ENCODE peak calls at places on chromosomes 13 and 19, in five cellular contexts. M, G, C, Z and A are unnamed samples.

GRCh38 chr13:98978280-98978679 is 416 bp upstream of the DOCK9 start:
- DNase-seq in M (peak; percentile 48), Z (no peak), G (no peak), C (no peak), A (no peak)

GRCh38 chr13:104993708-104994107 is 1541.8 kb downstream of the EFNB2 start:
- DNase-seq in G (no peak), C (no peak), Z (no peak), M (no peak), A (no peak)

GRCh38 chr19:17302391-17303166 is 646 bp downstream of the ABHD8 start:
- DNase-seq in M (no peak), C (no peak), Z (no peak), G (no peak), A (peak; percentile 31)

GRCh38 chr19:49488863-49489537 is 1.6 kb downstream of the RPL13A start:
- DNase-seq in G (no peak), Z (no peak), M (no peak), C (no peak), A (no peak)

GRCh38 chr19:35565016-35565856 is 1.8 kb upstream of the ATP4A start:
- DNase-seq in G (no peak), Z (no peak), M (no peak), C (no peak), A (peak; percentile 66)

GRCh38 chr13:35789335-35790166 is 313.1 kb upstream of the MAB21L1 start:
- DNase-seq in C (peak; percentile 23), G (no peak), Z (no peak), M (peak; percentile 63), A (no peak)

GRCh38 chr13:105608132-105608531 is 927.3 kb downstream of the EFNB2 start:
- DNase-seq in G (no peak), M (no peak), C (no peak), Z (no peak), A (no peak)

GRCh38 chr19:46606019-46606418 is 4.9 kb downstream of the CALM3 start:
- DNase-seq in G (no peak), Z (no peak), C (no peak), M (no peak), A (no peak)

GRCh38 chr13:34294483-34295129 is 476.7 kb downstream of the RFC3 start:
- DNase-seq in C (no peak), G (peak; percentile 18), Z (no peak), M (peak; percentile 15), A (no peak)

GRCh38 chr19:17754634-17755532 is 3.6 kb downstream of the FCHO1 start:
- DNase-seq in Z (no peak), M (no peak), G (no peak), C (no peak), A (no peak)

GRCh38 chr13:43822969-43823368 is 36.2 kb upstream of the ENOX1 start:
- DNase-seq in Z (no peak), G (no peak), C (no peak), M (peak; percentile 18), A (no peak)

GRCh38 chr13:47420568-47420967 is 523.7 kb upstream of the HTR2A start:
- DNase-seq in G (no peak), C (no peak), M (no peak), Z (no peak), A (no peak)

GRCh38 chr13:114010401-114011101 is 36.7 kb upstream of the C13orf46 start:
- DNase-seq in M (no peak), C (peak; percentile 37), G (no peak), Z (no peak), A (peak; percentile 71)

GRCh38 chr19:2840794-2841790 is at the start of gene ZNF555:
- DNase-seq in C (peak; percentile 99), Z (peak; percentile 99), M (peak; percentile 99), G (peak; percentile 100), A (peak; percentile 99)

GRCh38 chr13:99303863-99304521 is 3.2 kb downstream of the GPR183 start:
- DNase-seq in G (no peak), C (no peak), M (no peak), Z (peak; percentile 57), A (no peak)

GRCh38 chr13:111938743-111939142 is 128.2 kb upstream of the SOX1 start:
- DNase-seq in M (no peak), Z (no peak), C (no peak), G (no peak), A (no peak)

GRCh38 chr13:111939285-111940278 is 127.4 kb upstream of the SOX1 start:
- DNase-seq in G (no peak), M (no peak), C (no peak), Z (no peak), A (no peak)

GRCh38 chr13:111940892-111941291 is 126.1 kb upstream of the SOX1 start:
- DNase-seq in Z (no peak), M (no peak), G (no peak), C (no peak), A (no peak)

GRCh38 chr13:111936267-111936925 is 130.6 kb upstream of the SOX1 start:
- DNase-seq in C (no peak), M (no peak), Z (no peak), G (no peak), A (no peak)

DNA sequence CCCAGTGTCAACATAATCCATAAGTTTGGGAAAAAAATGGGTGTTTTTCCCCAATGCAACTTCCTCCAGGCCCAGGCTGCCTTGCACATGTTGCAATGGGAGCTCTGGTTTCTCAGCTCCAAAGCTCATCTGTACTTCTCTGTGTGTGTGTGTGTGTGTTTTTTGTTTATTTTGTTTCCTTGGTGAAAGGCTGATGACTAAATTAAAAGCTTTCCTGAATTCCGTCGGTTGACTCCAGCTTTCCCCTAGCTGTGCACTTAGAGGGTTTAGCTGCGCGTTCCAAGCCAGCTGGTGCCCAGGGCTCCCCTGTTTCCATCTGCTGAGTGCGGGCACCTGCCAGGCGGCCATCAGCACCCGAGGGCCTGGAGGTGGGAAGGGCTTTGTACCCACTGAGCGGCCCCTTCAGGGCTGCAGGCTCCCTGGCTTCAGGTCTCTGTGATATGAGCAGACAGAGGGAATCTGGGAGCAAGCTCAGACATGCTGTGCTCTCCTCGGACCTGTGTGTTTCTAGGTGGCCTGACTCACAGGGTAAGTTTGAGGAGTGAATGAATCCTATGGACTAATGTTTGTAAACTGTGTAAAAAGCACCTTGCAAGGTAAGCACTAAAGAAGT is 129.1 kb upstream of the SOX1 start:
- DNase-seq in Z (no peak), M (no peak), G (no peak), C (no peak), A (no peak)
- H3K4me3 ChIP-seq in Z (no peak overlapping the region), M (no peak overlapping the region), G (no peak overlapping the region), C (no peak overlapping the region), A (no peak overlapping the region)

DNA sequence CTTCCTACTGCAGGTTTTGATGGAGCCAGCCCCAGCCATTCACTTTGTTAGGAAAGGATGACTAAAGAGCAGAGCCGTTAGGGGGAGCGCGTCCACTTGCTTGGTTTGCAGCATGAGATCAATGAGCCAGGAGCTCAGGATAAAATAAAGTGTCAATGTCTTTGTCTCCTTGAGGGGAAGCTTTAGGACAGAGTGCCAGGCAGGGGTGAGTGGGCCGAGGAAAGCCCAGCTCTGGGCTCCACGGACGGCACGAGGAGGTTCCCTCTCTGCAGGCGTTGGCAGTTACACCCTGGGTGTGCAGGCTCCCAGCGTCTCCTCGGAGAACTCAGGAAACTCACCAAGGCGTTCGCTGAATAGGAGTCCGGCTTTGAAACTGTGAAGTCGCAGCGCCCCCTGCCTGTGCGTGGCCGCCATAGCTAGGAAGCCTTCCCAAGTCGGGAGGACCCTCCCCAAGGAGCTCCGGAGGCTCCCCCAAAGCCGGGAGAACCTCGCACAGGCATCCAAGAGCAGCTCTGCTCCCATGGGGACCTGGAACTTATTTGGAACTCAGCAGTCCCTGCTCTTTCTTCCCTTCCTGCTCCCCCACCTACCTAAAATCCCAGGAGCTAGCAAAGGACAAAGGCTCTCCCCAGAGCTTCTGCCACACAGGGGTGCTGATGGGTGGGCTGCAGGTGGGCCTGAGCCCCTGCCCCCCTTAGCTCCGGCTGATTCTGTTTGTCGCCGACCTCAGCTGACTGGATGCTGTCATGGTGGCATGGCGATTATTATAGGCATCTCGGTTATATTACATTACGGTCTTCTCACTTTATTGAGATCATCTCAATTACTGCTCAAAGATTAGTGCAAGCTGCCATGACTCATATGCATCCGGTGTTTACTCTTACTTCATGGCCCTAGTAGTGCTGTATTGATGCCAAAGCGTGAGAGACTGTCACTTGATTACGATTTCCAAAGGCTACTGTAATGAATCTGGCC is 34.4 kb downstream of the GSX1 start:
- DNase-seq in G (peak; percentile 76), C (peak; percentile 70), M (peak; percentile 88), Z (peak; percentile 77), A (peak; percentile 80)
- H3K4me3 ChIP-seq in G (peak overlapping the region; percentile 48), C (no peak overlapping the region), M (peak overlapping the region; percentile 41), Z (no peak overlapping the region), A (peak overlapping the region; percentile 16)

DNA sequence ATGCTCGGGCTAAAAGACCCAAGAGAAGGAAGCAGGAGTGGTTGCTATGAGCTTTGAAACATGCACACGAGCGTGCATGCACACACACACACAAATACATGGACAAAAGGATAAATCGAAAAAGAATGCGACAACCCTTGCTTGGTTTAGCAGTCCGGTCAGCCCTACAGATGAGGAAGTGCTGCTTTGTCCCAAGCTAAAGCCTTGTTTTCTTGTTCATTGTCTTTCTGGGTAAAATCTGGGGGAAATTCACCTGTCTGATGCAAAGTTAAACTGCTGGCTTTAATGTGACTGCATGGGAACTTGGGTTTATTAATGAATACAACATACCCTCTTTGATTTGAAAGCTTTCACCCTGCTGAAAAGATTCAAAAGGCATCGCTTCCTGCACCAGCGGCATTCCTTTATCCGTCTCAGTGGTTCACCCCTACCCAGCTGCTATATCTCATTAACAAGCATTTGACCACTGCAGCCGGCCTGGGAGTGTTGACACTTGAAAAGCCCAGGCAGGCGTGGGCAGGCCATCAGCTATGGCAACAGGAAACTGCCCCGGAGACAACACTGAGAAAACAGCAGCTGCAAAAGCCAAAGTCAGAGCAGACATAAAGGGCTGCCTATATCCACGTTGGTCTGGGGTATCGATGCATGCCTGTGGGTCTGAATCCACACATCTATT is 301.7 kb downstream of the NDFIP2 start:
- DNase-seq in G (peak; percentile 68), Z (peak; percentile 58), C (no peak), M (peak; percentile 92), A (peak; percentile 57)
- H3K4me3 ChIP-seq in G (peak overlapping the region; percentile 33), Z (no peak overlapping the region), C (no peak overlapping the region), M (no peak overlapping the region), A (no peak overlapping the region)

GRCh38 chr13:39811051-39811450 is 155.6 kb downstream of the COG6 start:
- DNase-seq in M (no peak), G (no peak), C (no peak), Z (no peak), A (no peak)

GRCh38 chr13:39811696-39812095 is 156.2 kb downstream of the COG6 start:
- DNase-seq in C (no peak), M (no peak), Z (no peak), G (no peak), A (no peak)

GRCh38 chr13:39816936-39817335 is 161.5 kb downstream of the COG6 start:
- DNase-seq in M (no peak), Z (no peak), C (no peak), G (no peak), A (no peak)

GRCh38 chr13:39818953-39819352 is 163.5 kb downstream of the COG6 start:
- DNase-seq in M (peak; percentile 17), G (no peak), C (no peak), Z (no peak), A (no peak)

DNA sequence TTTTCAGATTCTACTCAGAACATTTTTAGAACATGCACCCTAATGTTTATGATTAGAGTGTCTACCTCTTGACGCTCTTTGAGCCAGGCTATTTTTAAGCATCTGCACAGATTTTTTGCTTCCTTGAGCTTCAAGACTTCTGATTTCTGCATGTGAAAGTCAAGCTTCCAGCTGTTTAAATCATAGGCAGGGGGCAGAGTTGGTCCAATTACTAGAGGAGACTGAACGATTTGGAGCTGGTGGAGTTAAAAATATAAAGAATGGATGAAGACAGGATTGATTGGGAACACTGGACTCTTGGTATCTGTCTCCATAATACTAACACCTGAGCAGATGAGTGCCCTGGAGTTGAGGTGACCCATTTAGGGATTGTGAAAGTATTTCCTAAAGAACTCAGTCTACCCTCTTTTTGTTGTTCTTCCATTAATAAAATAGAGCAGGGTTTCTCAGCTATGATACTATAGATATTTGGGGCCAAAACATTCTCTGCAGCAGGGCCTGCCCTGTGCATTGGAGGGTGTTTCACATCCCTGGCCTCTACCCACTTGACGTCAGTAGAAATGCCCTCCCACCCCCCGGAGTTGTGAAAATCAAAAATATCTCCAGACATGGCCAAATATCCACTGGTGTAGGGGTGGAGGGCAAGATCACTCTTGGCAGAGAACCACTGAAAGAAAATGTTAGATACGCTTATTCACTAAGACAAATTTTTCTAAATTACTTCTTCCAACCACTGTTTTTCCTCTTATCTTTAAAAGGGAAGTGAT is 160.1 kb downstream of the COG6 start:
- DNase-seq in G (no peak), Z (no peak), C (no peak), M (peak; percentile 74), A (no peak)
- H3K4me3 ChIP-seq in G (no peak overlapping the region), Z (no peak overlapping the region), C (no peak overlapping the region), M (no peak overlapping the region), A (no peak overlapping the region)